ENCODE peak calls at places on chromosome 21, in ten cellular contexts. W is hepatic stellate cell; Y is stimulated activated CD4-positive, alpha-beta T cell treated with anti-CD3 and anti-CD28 coated beads, Interleukin-12 subunit alpha, Interleukin-12 subunit beta, amount 100 ng/mL, for 4 hours; A is stimulated activated CD8-positive, alpha-beta memory T cell treated with anti-CD3 and anti-CD28 coated beads, Interleukin-7, amount 100 ng/mL, for 1 hour; V is NCI-H2171 treated with DMSO at 0.1 percent for 48 hours; C is adrenal gland; H is brain microvascular endothelial cell; E is EL; R is CD8-positive, alpha-beta memory T cell; G is AG08395. N is an unnamed sample.

GRCh38 chr21:38341546-38342012 is 84.8 kb downstream of the KCNJ15 start:
- DNase-seq in H (no peak), V (no peak), C (no peak), W (no peak), E (no peak), A (no peak), R (no peak), Y (no peak), G (no peak), N (no peak)

GRCh38 chr21:46118871-46119564 is 21.1 kb downstream of the COL6A2 start:
- DNase-seq in Y (no peak), W (no peak), H (no peak), G (no peak), C (no peak), E (no peak), R (no peak), A (no peak), V (no peak), N (no peak)

GRCh38 chr21:41956926-41957729 is 3.3 kb upstream of the C2CD2 start:
- DNase-seq in C (peak), R (no peak), W (peak), V (no peak), G (peak), E (peak), Y (no peak), A (no peak), H (peak), N (no peak)

GRCh38 chr21:33760641-33761103 is 118.4 kb downstream of the ITSN1 start:
- DNase-seq in V (no peak), H (peak), W (peak), E (peak), A (no peak), Y (no peak), G (peak), R (no peak), C (no peak), N (no peak)

GRCh38 chr21:32412998-32413504 is 545 bp downstream of the EVA1C start:
- DNase-seq in A (no peak), W (no peak), H (no peak), Y (no peak), R (no peak), E (peak), G (no peak), V (no peak), C (no peak), N (no peak)

GRCh38 chr21:36807421-36808004 is 108.6 kb downstream of the SIM2 start:
- DNase-seq in Y (no peak), H (no peak), W (no peak), E (no peak), A (no peak), G (no peak), V (no peak), C (no peak), R (no peak), N (no peak)

GRCh38 chr21:45940621-45941337 is 40.8 kb upstream of the COL6A1 start:
- DNase-seq in H (no peak), V (peak), E (no peak), C (no peak), W (no peak), Y (no peak), A (no peak), G (no peak), R (no peak), N (no peak)

GRCh38 chr21:35198004-35198403 is 148.9 kb upstream of the RUNX1 start:
- DNase-seq in V (no peak), H (peak), W (peak), R (no peak), C (no peak), A (no peak), G (peak), E (peak), Y (no peak), N (no peak)

N was measured in activated naive CD4-positive, alpha-beta T cell.